ENCODE peak calls at places on chromosomes 4 and X, in ten cellular contexts. K is HCT116; L is IMR-90; T is iPS-NIHi11; D is cardiac septum; G is T-helper 9 cell; O is activated naive CD4-positive, alpha-beta T cell treated with anti-CD3 and anti-CD28 coated beads for 36 hours; H is kidney; J is heart left ventricle; Y is GM10248. P is an unnamed sample.

GRCh38 chr4:6751611-6752485 is 30.7 kb upstream of the KIAA0232 start:
- DNase-seq in Y (no peak), J (no peak), T (no peak), K (no peak), D (no peak), H (no peak), O (no peak), L (peak; percentile 10), G (no peak), P (no peak)

GRCh38 chr4:2962614-2963184 is 507 bp downstream of the NOP14 start:
- DNase-seq in G (no peak), K (peak; percentile 12), L (peak; percentile 38), H (no peak), J (no peak), T (peak; percentile 55), O (peak; percentile 50), D (no peak), Y (no peak), P (no peak)

GRCh38 chr4:149549911-149550310 is 265.7 kb downstream of the IQCM start:
- DNase-seq in T (peak; percentile 46), D (no peak), O (peak; percentile 5), G (no peak), L (no peak), K (no peak), Y (no peak), J (peak; percentile 6), H (no peak), P (no peak)

GRCh38 chr4:3399277-3400194 is 42.2 kb upstream of the HGFAC start:
- DNase-seq in K (peak; percentile 18), Y (no peak), G (no peak), H (no peak), T (no peak), L (no peak), J (peak; percentile 45), D (peak; percentile 65), O (no peak), P (no peak)

GRCh38 chr4:61614256-61614655 is 414.1 kb downstream of the ADGRL3 start:
- DNase-seq in K (no peak), G (no peak), Y (no peak), J (no peak), L (peak; percentile 22), H (no peak), O (no peak), T (no peak), D (no peak), P (no peak)

GRCh38 chrX:130125090-130125489 is 14.8 kb upstream of the ELF4 start:
- DNase-seq in D (no peak), J (peak; percentile 59), Y (no peak), K (no peak), O (no peak), G (no peak), T (no peak), H (no peak), L (no peak), P (no peak)

GRCh38 chrX:13398073-13398823 is 78.4 kb upstream of the ATXN3L start:
- DNase-seq in H (peak; percentile 81), T (peak; percentile 31), O (peak; percentile 20), G (no peak), L (peak; percentile 100), K (peak; percentile 89), J (peak; percentile 17), D (no peak), Y (no peak), P (no peak)

GRCh38 chrX:37060999-37061398 is 52.8 kb downstream of the FAM47C start:
- DNase-seq in G (no peak), L (peak; percentile 41), Y (peak; percentile 13), J (no peak), H (no peak), O (peak; percentile 4), K (peak; percentile 26), D (no peak), T (peak; percentile 7), P (no peak)

GRCh38 chr4:171157462-171158082 is 655.6 kb upstream of the GALNTL6 start:
- DNase-seq in H (no peak), L (no peak), K (no peak), T (no peak), Y (no peak), O (no peak), D (no peak), G (no peak), J (no peak), P (no peak)

GRCh38 chrX:63506320-63506719 is 155.2 kb upstream of the SPIN4 start:
- DNase-seq in K (peak; percentile 15), H (no peak), G (no peak), O (no peak), D (no peak), T (peak; percentile 3), Y (peak; percentile 5), L (peak; percentile 56), J (no peak), P (no peak)

GRCh38 chrX:150409964-150410363 is 46.8 kb downstream of the MAMLD1 start:
- DNase-seq in J (no peak), L (no peak), K (no peak), Y (no peak), T (no peak), H (no peak), O (no peak), G (no peak), D (no peak), P (no peak)

GRCh38 chr4:184343400-184344177 is 125.9 kb upstream of the ENPP6 start:
- DNase-seq in G (peak; percentile 2), H (peak; percentile 83), Y (no peak), K (peak; percentile 6), T (peak; percentile 77), O (peak; percentile 61), J (peak; percentile 83), L (peak; percentile 75), D (peak; percentile 90), P (peak; percentile 15)

GRCh38 chr4:113382704-113383103 is 333.3 kb downstream of the ANK2 start:
- DNase-seq in J (no peak), O (no peak), T (no peak), L (no peak), H (no peak), Y (no peak), K (no peak), G (no peak), D (no peak), P (no peak)

GRCh38 chrX:39907964-39908616 is 189.7 kb downstream of the BCOR start:
- DNase-seq in J (peak; percentile 44), L (peak; percentile 95), D (peak; percentile 81), G (no peak), T (peak; percentile 26), H (peak; percentile 89), O (no peak), K (peak; percentile 53), Y (no peak), P (no peak)

GRCh38 chrX:45712067-45712466 is 511.4 kb upstream of the DIPK2B start:
- DNase-seq in L (peak; percentile 65), J (no peak), T (no peak), Y (no peak), G (no peak), O (no peak), K (no peak), H (no peak), D (no peak), P (no peak)

GRCh38 chr4:142155347-142155746 is 519.0 kb downstream of the IL15 start:
- DNase-seq in D (no peak), H (no peak), G (no peak), T (no peak), L (no peak), K (no peak), J (no peak), O (no peak), Y (no peak), P (no peak)

GRCh38 chrX:21490341-21490740 is 116.1 kb downstream of the CNKSR2 start:
- DNase-seq in T (no peak), H (no peak), G (no peak), L (no peak), K (no peak), Y (no peak), O (no peak), J (no peak), D (no peak), P (no peak)

GRCh38 chrX:115602729-115603389 is 41.9 kb downstream of the PLS3 start:
- DNase-seq in H (no peak), K (no peak), G (no peak), D (no peak), Y (no peak), T (no peak), J (no peak), O (no peak), L (no peak), P (no peak)

GRCh38 chr4:154551872-154552686 is 1.9 kb upstream of the PLRG1 start:
- DNase-seq in Y (peak; percentile 57), T (peak; percentile 62), H (peak; percentile 78), G (peak; percentile 48), D (peak; percentile 80), J (peak; percentile 63), K (peak; percentile 79), O (peak; percentile 83), L (peak; percentile 82), P (peak; percentile 55)

GRCh38 chr4:85995361-85995760 is 364.5 kb downstream of the MAPK10 start:
- DNase-seq in H (no peak), Y (no peak), T (no peak), D (no peak), K (no peak), G (no peak), L (no peak), J (no peak), O (no peak), P (no peak)

GRCh38 chrX:153388722-153389459 is 12.3 kb downstream of the PNMA6E start:
- DNase-seq in O (no peak), J (no peak), H (no peak), L (no peak), K (no peak), T (no peak), G (no peak), Y (no peak), D (no peak), P (no peak)

P was measured in effector CD8-positive, alpha-beta T cell.